ENCODE peak calls at places on chromosomes 5 and 9, in six cellular contexts. A is choroid plexus epithelial cell, C is IMR-90, Z is Calu3, E is neural crest cell, D is 8988T. U is an unnamed sample.
A peak's percentile ranks its signal among the peaks of the same experiment; 100 is the strongest.

GRCh38 chr5:54013556-54014157 is 296.7 kb downstream of the ARL15 start:
- DNase-seq in C (peak; percentile 90), Z (peak; percentile 56), A (peak; percentile 94), D (peak; percentile 7), E (no peak), U (peak; percentile 25)

GRCh38 chr5:83097582-83098265 is 20.4 kb downstream of the XRCC4 start:
- DNase-seq in E (no peak), C (peak; percentile 71), A (peak; percentile 68), D (no peak), Z (no peak), U (no peak)

GRCh38 chr5:123088031-123088805 is 823 bp upstream of the PRDM6 start:
- DNase-seq in A (no peak), D (no peak), Z (peak; percentile 25), E (peak; percentile 10), C (no peak), U (no peak)

GRCh38 chr5:31477516-31477915 is 54.4 kb downstream of the DROSHA start:
- DNase-seq in D (no peak), Z (peak; percentile 6), E (no peak), A (no peak), C (peak; percentile 69), U (no peak)

GRCh38 chr5:130978475-130978874 is 186.6 kb downstream of the HINT1 start:
- DNase-seq in E (no peak), C (no peak), Z (no peak), A (peak; percentile 44), D (no peak), U (no peak)

GRCh38 chr9:86064220-86064619 is 35.1 kb downstream of the GOLM1 start:
- DNase-seq in C (no peak), E (no peak), D (no peak), A (no peak), Z (no peak), U (no peak)

GRCh38 chr5:154308457-154309360 is 118.2 kb downstream of the GALNT10 start:
- DNase-seq in Z (no peak), A (peak; percentile 53), E (no peak), D (no peak), C (peak; percentile 72), U (no peak)

GRCh38 chr9:89668216-89668867 is 63.5 kb downstream of the GADD45G start:
- DNase-seq in A (no peak), C (no peak), Z (no peak), E (no peak), D (no peak), U (no peak)

GRCh38 chr5:60870857-60871256 is 26.8 kb upstream of the ELOVL7 start:
- DNase-seq in C (no peak), Z (no peak), E (no peak), D (no peak), A (no peak), U (no peak)

GRCh38 chr5:33166522-33166921 is 274.2 kb upstream of the TARS1 start:
- DNase-seq in A (no peak), E (no peak), Z (no peak), C (no peak), D (no peak), U (no peak)

GRCh38 chr5:158541535-158541934 is 558.2 kb downstream of the EBF1 start:
- DNase-seq in C (no peak), Z (no peak), E (no peak), D (no peak), A (no peak), U (no peak)

GRCh38 chr5:61916621-61917620 is 389.1 kb upstream of the KIF2A start:
- DNase-seq in E (no peak), Z (peak; percentile 38), C (peak; percentile 1), A (peak; percentile 4), D (no peak), U (peak; percentile 95)

GRCh38 chr5:112293587-112293986 is 125.5 kb downstream of the EPB41L4A start:
- DNase-seq in Z (no peak), A (no peak), E (no peak), C (no peak), D (no peak), U (no peak)

GRCh38 chr5:119166026-119166425 is 95.1 kb downstream of the DMXL1 start:
- DNase-seq in Z (no peak), E (no peak), C (no peak), A (no peak), D (no peak), U (no peak)

GRCh38 chr5:65862384-65862783 is 64.0 kb upstream of the ERBIN start:
- DNase-seq in D (no peak), Z (no peak), C (peak; percentile 8), E (no peak), A (peak; percentile 30), U (peak; percentile 39)

GRCh38 chr9:91259162-91259561 is 102.6 kb downstream of the AUH start:
- DNase-seq in A (no peak), E (no peak), Z (no peak), C (no peak), D (no peak), U (no peak)

GRCh38 chr5:13248236-13248635 is 696.3 kb downstream of the DNAH5 start:
- DNase-seq in D (no peak), Z (no peak), A (peak; percentile 34), E (no peak), C (no peak), U (no peak)

U was measured in ACHN.